ENCODE peak calls at places on chromosome 9, in five cellular contexts. H is endothelial cell, R is activated B cell treated with CpG ODN at 0.5 μM for 24 hours, Z is spleen, G is K562. O is an unnamed sample.
A peak's percentile ranks its signal among the peaks of the same experiment; 100 is the strongest.

GRCh38 chr9:105355810-105356209 is 92.0 kb upstream of the FSD1L start:
- DNase-seq in H (no peak), R (no peak), Z (no peak), G (peak; percentile 2), O (no peak)

GRCh38 chr9:117528225-117528624 is 113.4 kb upstream of the ASTN2 start:
- DNase-seq in H (no peak), R (no peak), Z (no peak), G (no peak), O (no peak)

GRCh38 chr9:118170032-118170955 is 466.1 kb downstream of the TLR4 start:
- DNase-seq in H (peak; percentile 52), R (no peak), Z (no peak), G (peak; percentile 18), O (no peak)

GRCh38 chr9:127530206-127530941 is 79.1 kb downstream of the LRSAM1 start:
- DNase-seq in H (no peak), R (no peak), Z (no peak), G (no peak), O (no peak)

GRCh38 chr9:72864327-72864726 is 88.5 kb downstream of the ALDH1A1 start:
- DNase-seq in H (no peak), R (no peak), Z (no peak), G (no peak), O (no peak)

GRCh38 chr9:113572076-113572861 is 108.7 kb downstream of the RGS3 start:
- DNase-seq in H (no peak), R (no peak), Z (peak; percentile 70), G (peak; percentile 74), O (no peak)

GRCh38 chr9:98590115-98590514 is 118.6 kb downstream of the GABBR2 start:
- DNase-seq in H (no peak), R (no peak), Z (no peak), G (no peak), O (no peak)

GRCh38 chr9:17757816-17758215 is 178.9 kb downstream of the SH3GL2 start:
- DNase-seq in H (no peak), R (no peak), Z (no peak), G (no peak), O (no peak)

GRCh38 chr9:33159760-33160127 is 7.4 kb downstream of the B4GALT1 start:
- DNase-seq in H (no peak), R (no peak), Z (peak; percentile 85), G (no peak), O (peak; percentile 62)

GRCh38 chr9:4105183-4105582 is 194.7 kb downstream of the GLIS3 start:
- DNase-seq in H (no peak), R (no peak), Z (no peak), G (no peak), O (no peak)

GRCh38 chr9:115923903-115924668 is 229.5 kb upstream of the PAPPA start:
- DNase-seq in H (no peak), R (no peak), Z (no peak), G (no peak), O (no peak)

GRCh38 chr9:32783168-32783891 is at the start of gene TMEM215:
- DNase-seq in H (peak; percentile 61), R (no peak), Z (peak; percentile 53), G (no peak), O (no peak)

GRCh38 chr9:124205686-124206352 is 51.9 kb upstream of the NEK6 start:
- DNase-seq in H (no peak), R (no peak), Z (no peak), G (no peak), O (no peak)

GRCh38 chr9:124388275-124389048 is 26.8 kb downstream of the PSMB7 start:
- DNase-seq in H (no peak), R (no peak), Z (no peak), G (peak; percentile 82), O (no peak)

GRCh38 chr9:131969469-131969989 is 110.1 kb downstream of the MED27 start:
- DNase-seq in H (no peak), R (no peak), Z (no peak), G (no peak), O (no peak)

GRCh38 chr9:13717356-13718057 is 438.0 kb upstream of the MPDZ start:
- DNase-seq in H (no peak), R (no peak), Z (no peak), G (no peak), O (no peak)

GRCh38 chr9:77839459-77840140 is 191.5 kb upstream of the GNA14 start:
- DNase-seq in H (no peak), R (no peak), Z (no peak), G (no peak), O (no peak)

GRCh38 chr9:4375424-4376195 is 75.7 kb upstream of the GLIS3 start:
- DNase-seq in H (no peak), R (no peak), Z (no peak), G (no peak), O (no peak)

DNA sequence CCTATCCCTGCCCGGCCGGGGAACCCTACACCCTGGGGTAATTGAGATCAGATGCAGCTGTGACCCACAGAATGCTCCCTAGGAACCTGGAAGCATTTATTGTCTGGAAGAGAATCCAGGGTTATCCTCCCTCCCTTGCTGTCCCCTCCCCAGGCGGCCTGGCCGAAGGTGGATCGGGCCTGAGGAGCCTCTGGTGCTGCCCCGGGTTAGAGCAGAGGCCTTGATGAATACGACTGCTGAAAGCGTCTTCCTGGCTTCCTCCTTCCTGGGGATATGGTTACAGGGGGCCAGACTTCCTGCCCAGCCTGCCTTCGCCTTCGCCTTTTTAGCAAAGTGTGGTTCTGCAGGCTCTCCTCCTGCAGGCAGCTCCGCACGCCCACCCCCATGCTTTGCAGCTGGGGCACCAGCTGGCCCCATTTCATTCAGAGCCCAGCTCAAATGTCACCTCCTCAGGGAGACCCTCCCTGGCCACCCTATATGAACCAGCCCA is 22.5 kb upstream of the PTGS1 start:
- DNase-seq in H (peak; percentile 59), R (no peak), Z (peak; percentile 61), G (no peak), O (no peak)
- TF ChIP-seq CTCF in H (no peak), R (no peak), Z (no peak), G (no peak), O (no peak)

DNA sequence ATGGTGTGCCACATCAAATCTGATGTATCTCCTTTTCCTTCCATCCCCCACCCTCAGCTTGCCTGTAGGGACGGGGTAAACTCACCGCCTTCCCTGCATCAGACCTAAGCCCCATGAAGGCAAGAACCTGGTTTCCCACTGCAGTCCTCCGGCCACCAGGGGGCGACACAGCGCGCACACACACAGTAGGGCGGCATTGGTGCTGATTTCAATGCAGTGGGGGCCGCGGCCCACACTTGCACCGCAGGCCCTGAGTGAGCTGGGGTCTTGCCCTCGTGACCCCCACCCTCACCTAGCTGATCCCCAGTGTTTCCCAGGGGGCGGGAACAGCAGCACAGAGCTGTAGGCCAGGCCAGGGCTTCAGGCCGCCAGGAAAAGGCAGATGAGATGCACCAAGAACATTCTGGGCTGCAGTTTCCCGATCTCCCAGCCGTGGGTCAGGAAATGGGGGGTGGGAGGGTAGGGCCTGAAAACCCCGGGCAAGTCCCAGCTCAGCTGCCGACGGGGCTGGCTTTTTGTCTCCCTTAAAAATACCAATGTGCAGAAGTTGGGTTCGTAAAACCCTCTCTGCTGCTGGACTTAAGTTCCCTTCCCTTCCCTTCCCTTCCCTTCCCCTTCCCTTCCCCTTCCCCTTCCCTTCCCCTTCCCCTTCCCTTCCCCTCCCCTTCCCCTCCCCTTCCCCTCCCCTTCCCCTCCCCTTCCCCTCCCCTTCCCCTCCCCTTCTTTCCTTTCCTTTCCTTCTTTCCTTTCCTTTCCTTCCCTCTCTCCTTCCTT is 19.5 kb downstream of the FAM163B start:
- DNase-seq in H (no peak), R (no peak), Z (no peak), G (peak; percentile 17), O (no peak)
- TF ChIP-seq CTCF in H (peak; percentile 70), R (no peak), Z (peak; percentile 61), G (peak; percentile 84), O (peak; percentile 42)

GRCh38 chr9:135974220-135974573 is 13.0 kb upstream of the UBAC1 start:
- DNase-seq in H (no peak), R (no peak), Z (no peak), G (no peak), O (no peak)
- TF ChIP-seq CTCF in H (no peak), R (no peak), Z (no peak), G (peak; percentile 43), O (no peak)

DNA sequence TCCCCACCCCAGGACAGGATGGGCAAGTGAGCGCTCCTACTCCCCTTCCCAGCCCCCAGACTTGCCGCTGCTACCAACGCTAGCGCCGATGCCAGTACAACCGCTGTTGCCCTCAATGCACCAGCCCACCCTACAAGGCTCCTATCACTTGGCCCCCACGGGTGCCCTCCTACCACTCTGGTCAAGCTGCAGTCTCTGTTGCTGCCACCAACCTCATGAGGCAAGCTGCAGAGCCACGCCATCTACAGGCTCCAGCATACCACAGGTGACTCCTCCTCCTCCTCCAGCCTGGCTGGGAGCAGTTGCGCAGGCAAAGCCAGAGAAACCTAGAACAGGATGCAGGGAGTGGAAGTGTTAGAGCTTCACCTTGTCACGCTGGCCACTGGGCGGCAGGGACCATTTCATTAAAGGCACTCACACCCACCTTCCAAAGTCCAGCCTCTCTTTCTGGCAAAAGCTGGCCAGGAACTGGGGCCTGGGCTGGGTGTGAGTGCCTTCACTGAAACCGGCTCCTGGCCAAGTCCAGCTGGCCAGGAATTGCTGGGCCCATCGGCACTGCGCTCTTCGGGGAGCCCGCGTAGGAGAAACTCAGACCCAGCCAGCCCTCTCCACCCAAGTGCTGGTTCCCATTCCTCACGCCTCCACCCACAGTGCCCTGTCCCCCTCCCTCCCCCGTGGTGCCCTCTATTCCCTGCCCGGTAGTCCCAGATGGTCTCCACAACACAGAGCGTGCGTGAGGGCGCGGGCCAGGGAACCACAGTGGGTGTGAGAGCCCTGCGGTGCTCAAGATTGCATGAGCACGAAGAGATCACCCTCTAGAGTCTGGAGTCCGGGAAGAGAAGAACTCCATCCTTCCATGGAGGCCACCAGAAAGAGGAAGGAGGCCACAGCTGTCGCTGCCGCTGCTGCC is 1.6 kb upstream of the PCAT7 start:
- DNase-seq in H (no peak), R (no peak), Z (no peak), G (peak; percentile 30), O (no peak)
- TF ChIP-seq CTCF in H (no peak), R (no peak), Z (no peak), G (peak; percentile 28), O (no peak)

GRCh38 chr9:136374183-136374575 is 710 bp upstream of the CARD9 start:
- DNase-seq in H (no peak), R (no peak), Z (no peak), G (no peak), O (no peak)

GRCh38 chr9:136373300-136374182 is at the start of gene CARD9:
- DNase-seq in H (no peak), R (no peak), Z (peak; percentile 85), G (peak; percentile 87), O (no peak)

GRCh38 chr9:136370687-136371530 is 2.6 kb downstream of the CARD9 start:
- DNase-seq in H (no peak), R (no peak), Z (no peak), G (no peak), O (no peak)

GRCh38 chr9:136372006-136372405 is 1.5 kb downstream of the CARD9 start:
- DNase-seq in H (no peak), R (no peak), Z (no peak), G (no peak), O (no peak)

GRCh38 chr9:136372561-136373299 is 739 bp downstream of the CARD9 start:
- DNase-seq in H (no peak), R (no peak), Z (peak; percentile 90), G (peak; percentile 79), O (no peak)
- TF ChIP-seq CTCF in H (no peak), R (no peak), Z (no peak), G (peak; percentile 55), O (no peak)

DNA sequence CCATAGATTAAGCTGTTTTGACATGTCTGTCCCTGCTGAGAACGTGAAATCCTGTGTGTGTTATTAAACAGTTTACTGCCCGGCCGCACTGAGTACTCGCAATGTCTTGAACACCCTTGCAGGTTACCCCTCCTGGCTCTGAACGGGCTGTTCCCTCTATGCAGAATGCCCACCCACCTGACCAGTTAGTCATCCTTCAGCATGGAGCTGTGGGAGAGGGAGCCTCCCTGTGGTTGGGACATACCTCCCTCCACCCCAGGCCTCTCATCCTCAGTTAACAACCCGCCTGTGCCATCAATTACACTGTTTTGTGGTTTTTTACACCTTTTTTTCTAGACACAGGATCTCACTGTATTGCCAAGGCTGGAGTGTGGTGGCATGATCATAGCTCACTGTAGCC is 26.0 kb downstream of the TJP2 start:
- DNase-seq in H (no peak), R (no peak), Z (no peak), G (peak; percentile 57), O (no peak)
- TF ChIP-seq CTCF in H (no peak), R (no peak), Z (no peak), G (no peak), O (no peak)